ENCODE peak calls at places on chromosomes 3 and 15, in seven cellular contexts. K, P, B, Y, J, E and U are unnamed samples.

GRCh38 chr3:101020616-101021015 is 27.4 kb upstream of the ABI3BP start:
- DNase-seq in K (no peak), P (no peak), B (peak; percentile 88), Y (no peak), J (no peak), E (no peak), U (no peak)

GRCh38 chr3:42735609-42736008 is 33.0 kb upstream of the HHATL start:
- DNase-seq in K (no peak), P (no peak), B (no peak), Y (no peak), J (no peak), E (no peak), U (no peak)

GRCh38 chr3:135106445-135106844 is 311.4 kb downstream of the EPHB1 start:
- DNase-seq in K (peak; percentile 42), P (peak; percentile 87), B (peak; percentile 5), Y (peak; percentile 5), J (peak; percentile 80), E (no peak), U (peak; percentile 5)

GRCh38 chr3:22922317-22922716 is 280.8 kb upstream of the UBE2E2 start:
- DNase-seq in K (peak; percentile 11), P (no peak), B (peak; percentile 35), Y (no peak), J (no peak), E (no peak), U (no peak)

GRCh38 chr3:19543212-19543841 is 390.7 kb downstream of the EFHB start:
- DNase-seq in K (no peak), P (peak; percentile 44), B (peak; percentile 0), Y (no peak), J (peak; percentile 36), E (no peak), U (no peak)

GRCh38 chr15:55535436-55535835 is 27.4 kb upstream of the DNAAF4 start:
- DNase-seq in K (no peak), P (no peak), B (no peak), Y (no peak), J (no peak), E (no peak), U (no peak)

GRCh38 chr3:95615592-95616310 is 1198.6 kb upstream of the EPHA6 start:
- DNase-seq in K (no peak), P (no peak), B (no peak), Y (no peak), J (no peak), E (no peak), U (no peak)

GRCh38 chr15:80174017-80174746 is 21.4 kb downstream of the FAH start:
- DNase-seq in K (peak; percentile 85), P (no peak), B (peak; percentile 70), Y (no peak), J (no peak), E (no peak), U (no peak)

GRCh38 chr3:142448424-142448823 is 587 bp upstream of the XRN1 start:
- DNase-seq in K (peak; percentile 3), P (no peak), B (no peak), Y (no peak), J (no peak), E (no peak), U (no peak)

GRCh38 chr15:85411992-85412538 is 31.7 kb downstream of the AKAP13 start:
- DNase-seq in K (peak; percentile 39), P (no peak), B (peak; percentile 67), Y (no peak), J (no peak), E (no peak), U (no peak)

GRCh38 chr3:15794842-15795562 is 2.8 kb downstream of the ANKRD28 start:
- DNase-seq in K (peak; percentile 40), P (no peak), B (peak; percentile 54), Y (no peak), J (no peak), E (no peak), U (no peak)
- TF ChIP-seq CTCF in K (peak; percentile 44), P (peak; percentile 45), B (peak; percentile 26), Y (no peak), J (no peak), E (no peak), U (peak; percentile 18)

GRCh38 chr15:90124487-90124886 is 22.2 kb upstream of the IDH2 start:
- DNase-seq in K (no peak), P (no peak), B (no peak), Y (no peak), J (no peak), E (no peak), U (no peak)
- H3K4me3 ChIP-seq in K (no peak overlapping the region), P (no peak overlapping the region), B (no peak overlapping the region), Y (no peak overlapping the region), J (no peak overlapping the region), E (no peak overlapping the region), U (no peak overlapping the region)

GRCh38 chr3:174862666-174863065 is 3.5 kb downstream of the NAALADL2 start:
- DNase-seq in K (peak; percentile 11), P (peak; percentile 18), B (no peak), Y (no peak), J (no peak), E (no peak), U (no peak)

GRCh38 chr3:174863488-174863887 is 4.4 kb downstream of the NAALADL2 start:
- DNase-seq in K (no peak), P (no peak), B (no peak), Y (no peak), J (peak; percentile 44), E (no peak), U (no peak)

GRCh38 chr3:174859109-174859735 is at the start of gene NAALADL2:
- DNase-seq in K (no peak), P (no peak), B (no peak), Y (no peak), J (no peak), E (no peak), U (no peak)

GRCh38 chr3:174859756-174860155 is 622 bp downstream of the NAALADL2 start:
- DNase-seq in K (no peak), P (no peak), B (no peak), Y (no peak), J (no peak), E (no peak), U (no peak)

GRCh38 chr3:174862101-174862500 is 3.0 kb downstream of the NAALADL2 start:
- DNase-seq in K (no peak), P (peak; percentile 4), B (peak; percentile 6), Y (no peak), J (peak; percentile 60), E (no peak), U (no peak)
- TF ChIP-seq CTCF in K (no peak), P (no peak), B (no peak), Y (no peak), J (peak; percentile 47), E (no peak), U (peak; percentile 3)

GRCh38 chr15:63226966-63227401 is 37.6 kb downstream of the RAB8B start:
- DNase-seq in K (no peak), P (no peak), B (no peak), Y (no peak), J (no peak), E (no peak), U (no peak)
- H3K4me3 ChIP-seq in K (no peak overlapping the region), P (no peak overlapping the region), B (no peak overlapping the region), Y (no peak overlapping the region), J (no peak overlapping the region), E (no peak overlapping the region), U (no peak overlapping the region)

DNA sequence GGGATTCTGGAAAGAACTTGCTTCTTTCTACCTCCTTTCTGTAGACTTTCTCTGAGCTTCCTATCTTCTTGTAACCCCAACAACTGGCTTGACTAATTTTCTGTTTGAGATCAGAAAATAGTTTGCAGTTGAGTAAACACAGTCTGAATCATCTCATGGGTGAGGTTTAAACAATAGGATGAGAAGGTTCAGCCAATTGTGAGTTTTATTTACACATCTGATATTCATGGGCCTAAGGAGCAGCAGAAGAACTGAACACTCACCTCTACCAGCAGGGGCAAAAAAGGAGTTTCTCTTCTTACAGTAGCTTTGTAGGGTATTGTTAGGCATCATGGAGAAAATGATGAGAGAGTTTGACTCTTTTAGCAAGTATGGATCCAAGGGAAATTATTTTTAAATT is 54.2 kb downstream of the DTWD1 start:
- DNase-seq in K (peak; percentile 93), P (no peak), B (peak; percentile 95), Y (no peak), J (no peak), E (no peak), U (peak; percentile 74)
- TF ChIP-seq CTCF in K (peak; percentile 65), P (no peak), B (peak; percentile 57), Y (no peak), J (no peak), E (no peak), U (peak; percentile 37)

DNA sequence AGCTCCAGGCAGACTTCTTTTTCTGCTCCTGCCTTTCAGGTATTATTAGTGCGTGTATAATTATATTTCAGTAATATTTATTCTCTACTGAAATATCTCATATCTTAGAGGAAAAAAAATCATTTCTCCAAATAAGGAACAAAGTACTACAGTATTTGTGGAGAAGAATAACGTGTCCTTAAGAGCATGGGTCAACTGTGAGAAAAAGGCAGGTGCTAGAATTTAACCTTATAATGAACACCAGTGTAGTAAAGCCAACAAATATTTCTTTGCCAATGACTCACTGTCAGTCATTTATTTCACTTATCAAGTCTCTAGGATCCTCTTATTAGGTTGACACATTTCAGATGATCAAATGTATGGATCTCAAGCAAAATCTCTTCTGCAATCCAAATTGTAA is 183.4 kb downstream of the GREM1 start:
- DNase-seq in K (no peak), P (no peak), B (no peak), Y (no peak), J (no peak), E (no peak), U (no peak)
- H3K4me3 ChIP-seq in K (no peak overlapping the region), P (no peak overlapping the region), B (no peak overlapping the region), Y (no peak overlapping the region), J (no peak overlapping the region), E (no peak overlapping the region), U (no peak overlapping the region)

GRCh38 chr3:79765854-79766253 is 1.9 kb downstream of the ROBO1 start:
- DNase-seq in K (no peak), P (no peak), B (no peak), Y (no peak), J (no peak), E (no peak), U (no peak)

GRCh38 chr3:79767953-79768282 is at the start of gene ROBO1:
- DNase-seq in K (no peak), P (peak; percentile 58), B (no peak), Y (no peak), J (no peak), E (no peak), U (no peak)

GRCh38 chr3:79766474-79767193 is 1.2 kb downstream of the ROBO1 start:
- DNase-seq in K (no peak), P (peak; percentile 13), B (peak; percentile 2), Y (no peak), J (no peak), E (no peak), U (no peak)

GRCh38 chr3:79769234-79769633 is 1.4 kb upstream of the ROBO1 start:
- DNase-seq in K (no peak), P (peak; percentile 30), B (no peak), Y (no peak), J (no peak), E (no peak), U (no peak)

GRCh38 chr3:79767194-79767952 is 425 bp downstream of the ROBO1 start:
- DNase-seq in K (no peak), P (peak; percentile 32), B (peak; percentile 20), Y (no peak), J (no peak), E (no peak), U (no peak)
- TF ChIP-seq CTCF in K (no peak), P (no peak), B (no peak), Y (no peak), J (no peak), E (no peak), U (no peak)